ENCODE peak calls at places on chromosomes 4 and X, in seven cellular contexts. C, H, D, Y, W, I and O are unnamed samples.

GRCh38 chr4:70678383-70678999 is 9.8 kb upstream of the UTP3 start:
- DNase-seq in C (no peak), H (peak; percentile 96), D (no peak), Y (no peak), W (no peak), I (no peak), O (peak; percentile 81)

GRCh38 chrX:108582151-108582550 is 142.5 kb downstream of the COL4A5 start:
- DNase-seq in C (no peak), H (no peak), D (no peak), Y (peak; percentile 2), W (no peak), I (no peak), O (no peak)

GRCh38 chr4:153432971-153433752 is 33.0 kb upstream of the TMEM131L start:
- DNase-seq in C (peak; percentile 85), H (peak; percentile 94), D (peak; percentile 83), Y (peak; percentile 79), W (peak; percentile 26), I (peak; percentile 94), O (peak; percentile 95)

GRCh38 chrX:140149761-140150160 is 184.4 kb upstream of the CXorf66 start:
- DNase-seq in C (no peak), H (no peak), D (no peak), Y (no peak), W (no peak), I (no peak), O (no peak)

GRCh38 chr4:168367065-168367464 is 48.5 kb upstream of the DDX60 start:
- DNase-seq in C (no peak), H (no peak), D (no peak), Y (no peak), W (no peak), I (no peak), O (no peak)

GRCh38 chr4:45155081-45155777 is 428.9 kb upstream of the GNPDA2 start:
- DNase-seq in C (peak; percentile 46), H (no peak), D (peak; percentile 26), Y (no peak), W (no peak), I (no peak), O (no peak)

GRCh38 chrX:10945463-10945862 is 165.7 kb upstream of the HCCS start:
- DNase-seq in C (peak; percentile 49), H (no peak), D (peak; percentile 30), Y (no peak), W (no peak), I (peak; percentile 59), O (no peak)

GRCh38 chrX:100802843-100803242 is 17.3 kb upstream of the CSTF2 start:
- DNase-seq in C (no peak), H (no peak), D (no peak), Y (no peak), W (no peak), I (no peak), O (no peak)

GRCh38 chrX:87338510-87338909 is 179.1 kb upstream of the KLHL4 start:
- DNase-seq in C (peak; percentile 3), H (peak; percentile 1), D (no peak), Y (peak; percentile 5), W (no peak), I (no peak), O (no peak)

GRCh38 chr4:128386761-128387599 is 99.4 kb upstream of the PGRMC2 start:
- DNase-seq in C (peak; percentile 98), H (no peak), D (peak; percentile 98), Y (no peak), W (peak; percentile 88), I (peak; percentile 99), O (no peak)

GRCh38 chr4:88533937-88534750 is 10.6 kb upstream of the PYURF start:
- DNase-seq in C (peak; percentile 94), H (no peak), D (peak; percentile 92), Y (no peak), W (no peak), I (peak; percentile 87), O (no peak)

GRCh38 chr4:101414496-101414895 is 67.2 kb upstream of the PPP3CA start:
- DNase-seq in C (no peak), H (no peak), D (no peak), Y (no peak), W (no peak), I (no peak), O (no peak)

GRCh38 chr4:164464313-164464712 is 289.6 kb upstream of the SMIM31 start:
- DNase-seq in C (no peak), H (no peak), D (no peak), Y (no peak), W (no peak), I (no peak), O (no peak)

GRCh38 chr4:134313591-134313990 is 112.0 kb upstream of the PABPC4L start:
- DNase-seq in C (peak; percentile 60), H (no peak), D (peak; percentile 39), Y (no peak), W (no peak), I (no peak), O (no peak)

GRCh38 chrX:65985922-65986588 is 53.8 kb downstream of the VSIG4 start:
- DNase-seq in C (peak; percentile 18), H (peak; percentile 67), D (peak; percentile 7), Y (peak; percentile 18), W (no peak), I (peak; percentile 41), O (peak; percentile 35)

GRCh38 chrX:153922286-153922573 is 3.8 kb downstream of the ARHGAP4 start:
- DNase-seq in C (no peak), H (no peak), D (no peak), Y (no peak), W (no peak), I (no peak), O (no peak)

GRCh38 chrX:153921070-153921469 is 5.0 kb downstream of the ARHGAP4 start:
- DNase-seq in C (no peak), H (no peak), D (no peak), Y (no peak), W (no peak), I (no peak), O (no peak)

GRCh38 chrX:153924149-153924861 is 1.8 kb downstream of the ARHGAP4 start:
- DNase-seq in C (peak; percentile 23), H (peak; percentile 76), D (no peak), Y (peak; percentile 58), W (no peak), I (peak; percentile 49), O (no peak)

GRCh38 chrX:153921511-153922285 is 4.4 kb downstream of the ARHGAP4 start:
- DNase-seq in C (no peak), H (no peak), D (no peak), Y (no peak), W (no peak), I (no peak), O (no peak)

DNA sequence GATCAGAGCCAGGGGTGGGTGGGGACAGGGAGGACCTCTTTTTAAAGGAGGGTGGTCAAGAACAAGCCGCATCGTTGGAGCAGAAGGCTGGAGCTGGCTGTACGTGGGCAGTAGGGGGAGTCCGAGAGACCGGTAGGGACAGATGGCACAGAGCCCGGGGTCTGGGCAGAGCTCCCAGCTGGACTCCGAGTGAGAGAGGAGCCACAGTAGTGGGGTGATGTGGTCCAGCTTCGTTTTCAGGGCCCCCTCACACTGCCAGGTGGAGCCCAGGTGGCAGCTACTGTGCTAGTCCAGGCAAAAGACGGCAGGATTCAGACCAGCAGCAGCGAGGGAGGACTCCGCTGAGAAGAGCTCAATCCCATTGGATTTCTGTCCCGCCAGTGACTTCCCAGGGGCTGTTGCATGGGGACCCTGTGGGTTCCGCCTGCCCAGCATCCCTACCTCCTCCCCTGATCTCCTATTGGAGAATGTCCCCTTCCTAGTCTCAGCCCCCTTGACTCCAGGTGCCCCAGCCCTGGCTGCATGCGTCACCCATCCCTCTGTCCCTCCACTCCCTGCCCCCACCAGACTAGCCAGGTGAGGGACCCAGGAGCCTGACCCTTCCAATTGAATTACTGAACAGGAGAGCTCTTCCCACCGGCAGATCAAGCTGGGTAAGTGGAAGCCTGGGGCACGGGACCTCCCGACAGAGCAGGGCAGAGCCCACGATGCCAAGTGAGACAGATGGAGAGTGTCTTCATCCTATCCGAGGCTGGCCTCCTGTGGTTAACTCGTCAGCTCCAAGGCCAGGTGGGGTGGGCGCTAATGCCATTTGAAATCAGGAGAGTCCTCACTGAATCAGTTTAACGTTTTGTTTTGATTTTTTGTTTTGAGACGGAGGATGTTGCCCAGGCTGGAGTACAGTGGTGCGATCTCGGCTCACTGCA is 2.9 kb downstream of the ARHGAP4 start:
- DNase-seq in C (peak; percentile 57), H (no peak), D (peak; percentile 45), Y (no peak), W (peak; percentile 79), I (peak; percentile 46), O (no peak)
- TF ChIP-seq CTCF in C (peak; percentile 62), H (peak; percentile 54), D (peak; percentile 19), Y (peak; percentile 64), W (peak; percentile 68), I (peak; percentile 61), O (no peak)

GRCh38 chr4:99885063-99885664 is 9.1 kb downstream of the LAMTOR3 start:
- DNase-seq in C (peak; percentile 34), H (peak; percentile 66), D (peak; percentile 16), Y (peak; percentile 21), W (no peak), I (peak; percentile 44), O (peak; percentile 18)

GRCh38 chr4:99887837-99888236 is 6.4 kb downstream of the LAMTOR3 start:
- DNase-seq in C (peak; percentile 19), H (no peak), D (peak; percentile 10), Y (no peak), W (no peak), I (peak; percentile 41), O (no peak)

GRCh38 chr4:99885687-99886086 is 8.5 kb downstream of the LAMTOR3 start:
- DNase-seq in C (no peak), H (no peak), D (no peak), Y (no peak), W (no peak), I (no peak), O (no peak)

DNA sequence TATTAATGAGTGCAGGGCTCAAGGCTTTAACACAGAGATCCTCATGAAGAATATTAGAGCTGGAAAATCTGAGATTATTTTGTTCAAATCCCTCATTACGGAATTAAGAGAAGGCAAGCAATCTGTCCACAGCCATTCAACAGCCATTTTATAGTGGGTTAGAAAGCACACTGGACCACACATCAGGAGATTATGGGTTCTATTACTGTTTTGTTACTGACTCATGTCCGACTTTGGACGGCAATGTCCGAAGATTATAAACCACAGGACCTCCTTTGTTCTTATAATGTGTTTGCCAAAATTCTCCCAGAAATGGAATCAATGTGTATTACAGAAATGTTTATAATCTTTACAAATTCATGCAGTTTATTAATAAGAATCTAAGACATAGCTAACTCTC is 8.1 kb downstream of the LAMTOR3 start:
- DNase-seq in C (peak; percentile 76), H (no peak), D (peak; percentile 68), Y (no peak), W (no peak), I (no peak), O (no peak)
- H3K4me3 ChIP-seq in C (no peak overlapping the region), H (no peak overlapping the region), D (no peak overlapping the region), Y (no peak overlapping the region), W (no peak overlapping the region), I (no peak overlapping the region), O (no peak overlapping the region)

GRCh38 chrX:720858-721257 is 90.3 kb downstream of the SHOX start:
- DNase-seq in C (no peak), H (no peak), D (no peak), Y (no peak), W (no peak), I (no peak), O (no peak)

GRCh38 chrX:721354-721753 is 90.8 kb downstream of the SHOX start:
- DNase-seq in C (no peak), H (no peak), D (no peak), Y (no peak), W (no peak), I (no peak), O (no peak)

GRCh38 chrX:716136-716535 is 85.5 kb downstream of the SHOX start:
- DNase-seq in C (no peak), H (no peak), D (no peak), Y (no peak), W (no peak), I (peak; percentile 36), O (no peak)
- TF ChIP-seq CTCF in C (no peak), H (no peak), D (no peak), Y (no peak), W (no peak), I (no peak), O (no peak)

GRCh38 chr4:183175631-183176232 is 76.7 kb downstream of the WWC2 start:
- DNase-seq in C (peak; percentile 82), H (no peak), D (peak; percentile 74), Y (peak; percentile 89), W (no peak), I (peak; percentile 55), O (no peak)
- H3K4me3 ChIP-seq in C (no peak overlapping the region), H (no peak overlapping the region), D (peak overlapping the region; percentile 12), Y (no peak overlapping the region), W (peak overlapping the region; percentile 5), I (no peak overlapping the region), O (no peak overlapping the region)